ENCODE peak calls at places on chromosome 1, in seven cellular contexts. One of them, this sample, is unnamed.

GRCh38 chr1:6770727-6771567 is 14.3 kb upstream of the CAMTA1 start:
- DNase-seq in LoVo: no peak
- DNase-seq in COR-L47: no peak
- DNase-seq in Calu3: no peak
- DNase-seq in M059J: peak
- DNase-seq in stromal cell of bone marrow: no peak
- DNase-seq in GM04503: no peak
- DNase-seq in this sample: no peak

GRCh38 chr1:231153726-231154125 is 8.1 kb upstream of the TRIM67 start:
- DNase-seq in LoVo: no peak
- DNase-seq in COR-L47: no peak
- DNase-seq in Calu3: no peak
- DNase-seq in M059J: no peak
- DNase-seq in stromal cell of bone marrow: no peak
- DNase-seq in GM04503: no peak
- DNase-seq in this sample: no peak

GRCh38 chr1:30465096-30465495 is 258.3 kb downstream of the MATN1 start:
- DNase-seq in LoVo: no peak
- DNase-seq in COR-L47: no peak
- DNase-seq in Calu3: no peak
- DNase-seq in M059J: no peak
- DNase-seq in stromal cell of bone marrow: no peak
- DNase-seq in GM04503: no peak
- DNase-seq in this sample: peak

GRCh38 chr1:209547626-209548025 is 35.9 kb upstream of the CAMK1G start:
- DNase-seq in LoVo: no peak
- DNase-seq in COR-L47: no peak
- DNase-seq in Calu3: no peak
- DNase-seq in M059J: no peak
- DNase-seq in stromal cell of bone marrow: no peak
- DNase-seq in GM04503: no peak
- DNase-seq in this sample: no peak

GRCh38 chr1:6350416-6351088 is 43.0 kb downstream of the ACOT7 start:
- DNase-seq in LoVo: no peak
- DNase-seq in COR-L47: no peak
- DNase-seq in Calu3: peak
- DNase-seq in M059J: peak
- DNase-seq in stromal cell of bone marrow: no peak
- DNase-seq in GM04503: no peak
- DNase-seq in this sample: no peak

GRCh38 chr1:22210636-22211035 is 67.7 kb upstream of the WNT4 start:
- DNase-seq in LoVo: no peak
- DNase-seq in COR-L47: no peak
- DNase-seq in Calu3: no peak
- DNase-seq in M059J: no peak
- DNase-seq in stromal cell of bone marrow: no peak
- DNase-seq in GM04503: no peak
- DNase-seq in this sample: no peak

GRCh38 chr1:206449566-206449965 is 20.7 kb upstream of the IKBKE start:
- DNase-seq in LoVo: no peak
- DNase-seq in COR-L47: no peak
- DNase-seq in Calu3: no peak
- DNase-seq in M059J: peak
- DNase-seq in stromal cell of bone marrow: no peak
- DNase-seq in GM04503: no peak
- DNase-seq in this sample: no peak

GRCh38 chr1:48730164-48730864 is 46.4 kb downstream of the BEND5 start:
- DNase-seq in LoVo: no peak
- DNase-seq in COR-L47: no peak
- DNase-seq in Calu3: no peak
- DNase-seq in M059J: no peak
- DNase-seq in stromal cell of bone marrow: no peak
- DNase-seq in GM04503: no peak
- DNase-seq in this sample: no peak

This sample was measured in tibial artery.